ENCODE peak calls at places on chromosome 1, in seven cellular contexts. P is NCI-H1105 treated with DMSO at 0.1 percent for 48 hours, T is neural crest cell, Y is NCI-H69, Q is endodermal cell, B is H54, W is AG10803. M is an unnamed sample.

GRCh38 chr1:106879538-106879937 is 176.9 kb upstream of the PRMT6 start:
- DNase-seq in P (peak), T (no peak), Y (peak), Q (no peak), B (no peak), W (no peak), M (no peak)

GRCh38 chr1:113073457-113073950 is 506 bp downstream of the LRIG2 start:
- DNase-seq in P (no peak), T (no peak), Y (peak), Q (peak), B (no peak), W (peak), M (peak)

GRCh38 chr1:160726114-160726497 is 12.9 kb upstream of the SLAMF7 start:
- DNase-seq in P (no peak), T (no peak), Y (no peak), Q (no peak), B (no peak), W (no peak), M (no peak)

GRCh38 chr1:217272385-217272784 is 358.5 kb downstream of the GPATCH2 start:
- DNase-seq in P (no peak), T (no peak), Y (no peak), Q (no peak), B (no peak), W (peak), M (no peak)

GRCh38 chr1:94783342-94784264 is 36.6 kb upstream of the SLC44A3 start:
- DNase-seq in P (no peak), T (no peak), Y (peak), Q (no peak), B (peak), W (peak), M (no peak)

GRCh38 chr1:157025321-157025720 is 20.2 kb downstream of the ARHGEF11 start:
- DNase-seq in P (no peak), T (no peak), Y (peak), Q (no peak), B (no peak), W (no peak), M (no peak)

GRCh38 chr1:111909010-111909409 is 80.5 kb downstream of the KCND3 start:
- DNase-seq in P (peak), T (peak), Y (peak), Q (peak), B (no peak), W (no peak), M (peak)

GRCh38 chr1:17569200-17570139 is 30.0 kb downstream of the ARHGEF10L start:
- DNase-seq in P (no peak), T (no peak), Y (no peak), Q (peak), B (peak), W (peak), M (peak)

GRCh38 chr1:28172690-28173150 is 3.8 kb downstream of the PTAFR start:
- DNase-seq in P (no peak), T (no peak), Y (no peak), Q (no peak), B (no peak), W (no peak), M (peak)

GRCh38 chr1:221840511-221841243 is 98.8 kb upstream of the DUSP10 start:
- DNase-seq in P (no peak), T (no peak), Y (peak), Q (no peak), B (no peak), W (peak), M (no peak)